ENCODE peak calls at places on chromosomes 6 and 20, in six cellular contexts. V, Y, P, I, M and F are unnamed samples.

GRCh38 chr6:167416676-167417430 is 92.0 kb downstream of the TTLL2 start:
- DNase-seq in I (no peak), M (no peak), Y (no peak), P (no peak), V (no peak), F (no peak)

GRCh38 chr6:135289816-135290215 is 108.7 kb downstream of the MYB start:
- DNase-seq in M (no peak), Y (no peak), V (no peak), P (no peak), I (no peak), F (no peak)

GRCh38 chr6:15417811-15418210 is 171.9 kb downstream of the JARID2 start:
- DNase-seq in V (no peak), I (no peak), M (no peak), P (peak; percentile 88), Y (no peak), F (no peak)

GRCh38 chr6:157020398-157021266 is 243.5 kb downstream of the ARID1B start:
- DNase-seq in M (peak; percentile 22), P (peak; percentile 60), I (peak; percentile 65), Y (peak; percentile 72), V (no peak), F (peak; percentile 40)

GRCh38 chr6:14707971-14708465 is 537.9 kb upstream of the JARID2 start:
- DNase-seq in M (no peak), I (peak; percentile 57), V (peak; percentile 18), P (no peak), Y (no peak), F (no peak)

GRCh38 chr20:34311118-34312023 is 8.2 kb upstream of the AHCY start:
- DNase-seq in Y (no peak), P (no peak), M (no peak), V (no peak), I (no peak), F (no peak)

GRCh38 chr6:147390909-147391536 is 117.5 kb upstream of the SAMD5 start:
- DNase-seq in P (peak; percentile 43), M (no peak), Y (no peak), V (peak; percentile 21), I (no peak), F (peak; percentile 53)

GRCh38 chr6:110878751-110879539 is 4.4 kb downstream of the AMD1 start:
- DNase-seq in I (peak; percentile 59), Y (no peak), P (peak; percentile 58), V (peak; percentile 46), M (peak; percentile 47), F (peak; percentile 77)

GRCh38 chr20:3660262-3661059 is 2.7 kb downstream of the GFRA4 start:
- DNase-seq in I (no peak), Y (no peak), P (no peak), M (no peak), V (no peak), F (no peak)

GRCh38 chr20:63662813-63663189 is 4.7 kb downstream of the RTEL1 start:
- DNase-seq in I (no peak), P (no peak), M (no peak), Y (no peak), V (no peak), F (no peak)

GRCh38 chr20:63431944-63432343 is 40.5 kb downstream of the KCNQ2 start:
- DNase-seq in P (no peak), Y (no peak), V (no peak), M (peak; percentile 90), I (no peak), F (no peak)

GRCh38 chr20:33784225-33784624 is 26.9 kb upstream of the CHMP4B start:
- DNase-seq in I (no peak), P (no peak), Y (no peak), V (no peak), M (no peak), F (no peak)

GRCh38 chr6:20572940-20573339 is 38.7 kb downstream of the CDKAL1 start:
- DNase-seq in M (no peak), Y (no peak), P (peak; percentile 62), V (no peak), I (peak; percentile 75), F (no peak)

GRCh38 chr6:6680524-6680923 is 92.0 kb downstream of the LY86 start:
- DNase-seq in M (no peak), P (no peak), V (no peak), I (no peak), Y (no peak), F (no peak)

GRCh38 chr6:10429638-10430427 is 15.0 kb upstream of the TFAP2A start:
- DNase-seq in M (peak; percentile 63), V (peak; percentile 69), Y (peak; percentile 32), P (peak; percentile 88), I (peak; percentile 78), F (peak; percentile 78)

GRCh38 chr6:94045473-94045872 is 626.1 kb upstream of the EPHA7 start:
- DNase-seq in I (no peak), P (no peak), M (peak; percentile 69), V (no peak), Y (no peak), F (no peak)

GRCh38 chr20:34712525-34713192 is 8.5 kb downstream of the TP53INP2 start:
- DNase-seq in P (no peak), M (no peak), Y (no peak), V (no peak), I (no peak), F (no peak)

GRCh38 chr6:90146914-90147668 is 149.6 kb downstream of the BACH2 start:
- DNase-seq in Y (no peak), I (no peak), M (no peak), V (no peak), P (no peak), F (peak; percentile 72)

GRCh38 chr6:159646731-159647130 is 46.3 kb downstream of the SOD2 start:
- DNase-seq in V (no peak), Y (no peak), P (no peak), M (peak; percentile 59), I (peak; percentile 40), F (no peak)

GRCh38 chr6:29941476-29941875 is 856 bp upstream of the HLA-A start:
- DNase-seq in Y (no peak), M (no peak), P (peak; percentile 17), V (no peak), I (peak; percentile 19), F (peak; percentile 21)

GRCh38 chr20:62479218-62479617 is 3.4 kb upstream of the GATA5 start:
- DNase-seq in I (no peak), P (no peak), Y (no peak), M (no peak), V (no peak), F (no peak)

GRCh38 chr6:85602100-85602499 is 8.4 kb upstream of the SNX14 start:
- DNase-seq in M (no peak), P (no peak), V (no peak), I (no peak), Y (no peak), F (no peak)

GRCh38 chr20:3572151-3572550 is 91.0 kb downstream of the GFRA4 start:
- DNase-seq in I (peak; percentile 31), V (no peak), Y (no peak), M (no peak), P (no peak), F (no peak)

GRCh38 chr20:25018425-25018824 is 25.9 kb upstream of the APMAP start:
- DNase-seq in Y (no peak), I (no peak), M (no peak), V (no peak), P (no peak), F (no peak)

GRCh38 chr6:133418108-133418507 is 177.0 kb downstream of the EYA4 start:
- DNase-seq in P (no peak), V (no peak), I (no peak), Y (no peak), M (no peak), F (no peak)

GRCh38 chr6:132483779-132484679 is 28.9 kb downstream of the STX7 start:
- DNase-seq in Y (peak; percentile 55), I (peak; percentile 85), M (peak; percentile 45), V (peak; percentile 78), P (peak; percentile 80), F (peak; percentile 86)

GRCh38 chr20:60352580-60352979 is 394.4 kb downstream of the CDH26 start:
- DNase-seq in M (no peak), I (no peak), Y (no peak), V (no peak), P (no peak), F (no peak)

GRCh38 chr6:125679128-125679527 is 70.3 kb upstream of the HEY2 start:
- DNase-seq in P (no peak), I (no peak), V (no peak), Y (no peak), M (no peak), F (no peak)